ENCODE peak calls at places on chromosomes 16 and 17, in six cellular contexts. I is H7; Y is effector memory CD4-positive, alpha-beta T cell; M is cardiac muscle cell; U is AG10803; V is suprapubic skin. K is an unnamed sample.

GRCh38 chr17:8746501-8747236 is 2.0 kb upstream of the CCDC42 start:
- DNase-seq in V (no peak), M (no peak), Y (no peak), U (no peak), I (peak; percentile 73), K (no peak)

GRCh38 chr17:63039899-63040602 is 74.0 kb downstream of the TANC2 start:
- DNase-seq in Y (no peak), I (no peak), M (no peak), V (no peak), U (peak; percentile 57), K (no peak)

GRCh38 chr16:67447508-67448076 is 16.7 kb downstream of the HSD11B2 start:
- DNase-seq in V (no peak), I (peak; percentile 87), Y (peak; percentile 26), M (no peak), U (peak; percentile 49), K (no peak)

GRCh38 chr16:85390511-85391174 is 222.5 kb upstream of the GSE1 start:
- DNase-seq in I (no peak), U (peak; percentile 92), V (peak; percentile 93), Y (no peak), M (no peak), K (peak; percentile 96)

GRCh38 chr17:3027786-3028532 is 35.4 kb downstream of the OR1D5 start:
- DNase-seq in U (no peak), V (peak; percentile 19), Y (no peak), I (no peak), M (no peak), K (no peak)

GRCh38 chr16:69932228-69932627 is 18.9 kb upstream of the CLEC18A start:
- DNase-seq in Y (no peak), U (no peak), I (peak; percentile 18), V (no peak), M (no peak), K (no peak)

GRCh38 chr16:72110662-72111615 is 17.3 kb downstream of the DHX38 start:
- DNase-seq in U (no peak), V (no peak), M (no peak), Y (no peak), I (no peak), K (no peak)

GRCh38 chr17:17443173-17443572 is 33.6 kb upstream of the MED9 start:
- DNase-seq in V (no peak), U (peak; percentile 56), Y (no peak), I (no peak), M (no peak), K (no peak)

GRCh38 chr16:53249331-53249730 is 184.9 kb upstream of the RBL2 start:
- DNase-seq in I (no peak), M (no peak), Y (no peak), U (no peak), V (no peak), K (no peak)

GRCh38 chr17:57761887-57762286 is 16.8 kb upstream of the CCDC182 start:
- DNase-seq in U (no peak), M (no peak), I (no peak), V (no peak), Y (no peak), K (no peak)

GRCh38 chr17:31724026-31724425 is 135.0 kb downstream of the COPRS start:
- DNase-seq in V (no peak), I (no peak), M (no peak), Y (no peak), U (peak; percentile 66), K (no peak)

GRCh38 chr16:70495425-70496182 is 27.8 kb downstream of the COG4 start:
- DNase-seq in I (no peak), Y (no peak), M (no peak), V (no peak), U (no peak), K (no peak)

GRCh38 chr17:43961954-43962353 is 8.2 kb upstream of the PYY start:
- DNase-seq in I (no peak), U (no peak), Y (no peak), V (no peak), M (no peak), K (no peak)

GRCh38 chr16:7332611-7333010 is at the start of gene RBFOX1:
- DNase-seq in I (no peak), M (peak; percentile 27), Y (no peak), U (no peak), V (no peak), K (no peak)

GRCh38 chr16:56662357-56663354 is 4.9 kb downstream of the MT1F start:
- DNase-seq in Y (no peak), V (no peak), I (peak; percentile 68), M (no peak), U (no peak), K (no peak)
- H3K4me3 ChIP-seq in Y (peak overlapping the region; percentile 57), V (peak overlapping the region; percentile 10), I (peak overlapping the region; percentile 48), M (peak overlapping the region; percentile 8), U (no peak overlapping the region), K (no peak overlapping the region)

GRCh38 chr16:10668322-10669045 is 26.2 kb downstream of the TEKT5 start:
- DNase-seq in I (peak; percentile 74), U (peak; percentile 11), Y (no peak), M (peak; percentile 10), V (no peak), K (no peak)
- H3K4me3 ChIP-seq in I (no peak overlapping the region), U (no peak overlapping the region), Y (no peak overlapping the region), M (no peak overlapping the region), V (no peak overlapping the region), K (no peak overlapping the region)

DNA sequence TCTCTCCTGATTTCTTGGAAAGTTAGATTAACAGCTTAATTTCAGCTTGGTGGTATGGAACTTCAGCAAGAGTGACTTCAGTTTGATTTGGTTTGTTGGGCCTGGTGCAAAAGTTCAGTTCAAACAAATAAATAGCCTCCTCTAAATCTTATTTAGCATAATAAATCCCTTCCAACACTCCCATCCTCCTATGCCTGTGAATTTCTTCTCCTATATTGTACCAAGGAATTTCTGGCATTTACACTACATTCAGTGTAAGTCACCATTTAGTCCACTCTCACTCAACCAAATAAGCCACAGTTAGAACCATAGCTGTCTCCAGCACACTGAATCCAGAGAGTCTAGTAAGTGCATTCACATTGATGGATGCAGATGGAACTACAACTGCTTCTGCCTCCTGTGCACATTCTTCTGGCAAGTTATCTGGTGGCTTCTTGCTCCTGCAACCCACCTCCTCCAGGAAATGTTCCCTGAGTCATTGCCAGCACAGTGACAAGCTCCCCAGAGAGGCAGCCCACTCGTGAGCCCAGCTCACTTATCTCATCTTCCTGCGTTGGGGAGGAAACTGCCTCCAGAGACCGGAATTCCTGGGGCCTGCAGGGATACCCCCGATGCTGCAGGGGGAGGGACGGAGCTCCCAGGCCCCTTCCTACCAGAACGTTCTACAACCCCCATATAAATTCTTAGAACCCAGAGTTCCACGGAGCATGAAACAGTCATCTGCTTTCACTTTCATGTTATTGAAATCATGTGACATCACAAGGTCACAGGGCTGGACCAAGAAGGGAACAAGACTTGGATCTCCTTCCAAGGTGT is 318.3 kb downstream of the PHKB start:
- DNase-seq in I (no peak), V (no peak), Y (no peak), M (no peak), U (peak; percentile 15), K (no peak)
- H3K4me3 ChIP-seq in I (no peak overlapping the region), V (peak overlapping the region; percentile 26), Y (peak overlapping the region; percentile 55), M (no peak overlapping the region), U (peak overlapping the region; percentile 42), K (no peak overlapping the region)

DNA sequence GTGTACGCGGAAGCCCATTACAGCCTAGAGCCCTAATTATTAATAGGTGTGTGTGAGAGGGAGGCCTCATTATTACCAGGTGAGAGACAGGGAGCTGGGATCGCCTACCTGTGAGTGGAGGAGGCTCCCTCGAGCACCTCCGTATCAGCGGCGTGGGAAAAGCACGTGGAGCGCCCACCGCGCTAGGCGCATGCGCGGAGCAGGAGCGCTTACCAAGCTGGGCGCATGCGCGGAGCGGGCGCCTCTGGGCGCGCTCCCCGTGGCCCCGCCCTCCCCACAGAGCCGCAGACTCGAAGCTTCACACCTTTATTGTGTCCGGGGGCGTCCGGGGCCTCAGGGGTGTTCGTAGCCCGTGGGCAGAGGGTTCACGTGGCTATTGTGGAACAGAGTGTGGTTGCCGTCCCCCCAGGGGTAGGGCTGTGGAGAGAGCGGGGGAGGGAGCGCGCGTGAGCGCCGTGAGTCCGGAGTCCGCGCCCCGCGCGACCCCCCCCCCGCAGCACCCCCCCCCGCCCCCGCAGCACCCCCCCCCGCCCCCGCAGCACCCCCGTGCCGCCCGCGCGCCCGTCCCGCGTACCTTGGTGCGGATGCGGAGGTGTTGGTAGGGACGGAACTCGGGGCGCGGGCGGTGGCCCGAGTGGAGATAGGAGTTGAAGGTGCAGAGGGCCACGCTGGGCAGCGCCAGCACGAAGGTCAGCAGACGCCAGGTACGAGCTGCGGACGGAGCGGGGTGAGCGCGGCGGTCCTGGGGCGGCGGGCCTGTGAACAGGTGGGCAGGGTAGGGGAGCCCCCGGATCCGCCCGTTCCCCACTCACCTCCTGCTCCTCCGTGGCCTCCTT is 501 bp downstream of the COX6A2 start:
- DNase-seq in Y (peak; percentile 49), M (no peak), I (peak; percentile 69), U (peak; percentile 23), V (no peak), K (peak; percentile 25)
- H3K4me3 ChIP-seq in Y (no peak overlapping the region), M (no peak overlapping the region), I (peak overlapping the region; percentile 21), U (peak overlapping the region; percentile 42), V (peak overlapping the region; percentile 44), K (no peak overlapping the region)

DNA sequence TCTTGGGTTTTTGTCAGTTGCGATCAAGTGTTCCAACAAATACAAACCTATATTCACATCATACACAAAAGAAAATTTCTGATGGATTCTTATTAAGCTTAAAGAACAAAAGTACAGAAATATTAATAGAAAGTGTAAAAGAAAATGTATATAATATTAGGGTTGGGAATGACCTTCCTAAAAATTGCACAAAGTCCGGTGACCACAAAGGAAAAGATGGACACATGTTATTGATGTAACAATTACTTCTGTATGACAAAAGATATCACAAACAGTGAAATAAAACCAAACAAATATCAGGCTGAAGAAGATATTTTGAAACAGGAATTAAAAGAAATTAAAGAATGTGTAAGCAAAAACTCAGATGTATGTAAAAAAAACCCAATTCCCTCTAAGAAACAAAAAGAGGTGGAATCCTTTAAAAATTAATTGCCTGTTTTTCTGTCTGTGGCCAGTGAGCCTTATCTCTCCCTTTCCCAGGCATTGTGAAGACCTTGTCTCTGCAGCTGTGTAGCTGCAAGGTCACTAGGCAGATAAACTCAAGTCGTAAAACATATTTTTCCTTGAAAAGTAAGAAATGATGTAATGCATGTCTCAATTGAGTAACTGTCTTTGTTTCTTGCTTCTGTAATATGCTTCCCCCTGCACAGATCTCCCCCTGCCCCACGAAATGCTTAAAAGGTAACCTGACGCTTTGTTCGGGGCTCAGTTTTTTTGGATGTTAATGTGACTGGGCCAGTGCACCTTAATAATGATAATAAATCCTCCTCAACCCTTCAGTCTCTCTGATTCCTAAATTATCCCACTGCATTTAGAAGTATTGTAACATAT is 2.8 kb downstream of the ST6GALNAC1 start:
- DNase-seq in V (no peak), I (no peak), Y (no peak), U (no peak), M (peak; percentile 30), K (no peak)
- H3K4me3 ChIP-seq in V (no peak overlapping the region), I (no peak overlapping the region), Y (no peak overlapping the region), U (no peak overlapping the region), M (no peak overlapping the region), K (no peak overlapping the region)

K was measured in lower leg skin.